ENCODE peak calls at places on chromosomes 6 and 20, in ten cellular contexts. P is CD8-positive, alpha-beta T cell; U is cardiac fibroblast; X is AG04450; H is foreskin fibroblast; C is A673; F is upper lobe of right lung; J is endothelial cell; D is lower lobe of right lung; Q is HL-60. E is an unnamed sample.

GRCh38 chr20:39042279-39043150 is 80.4 kb downstream of the DHX35 start:
- DNase-seq in P (no peak), U (peak), X (no peak), H (no peak), C (no peak), F (no peak), J (no peak), D (no peak), Q (no peak), E (no peak)

GRCh38 chr6:71248306-71248705 is 40.3 kb upstream of the OGFRL1 start:
- DNase-seq in P (no peak), U (peak), X (peak), H (peak), C (peak), F (no peak), J (no peak), D (no peak), Q (peak), E (peak)

GRCh38 chr20:32628960-32629530 is 43.9 kb upstream of the NOL4L start:
- DNase-seq in P (no peak), U (no peak), X (no peak), H (no peak), C (no peak), F (no peak), J (no peak), D (no peak), Q (no peak), E (no peak)

GRCh38 chr6:157672726-157673412 is 150.2 kb upstream of the SNX9 start:
- DNase-seq in P (no peak), U (no peak), X (no peak), H (no peak), C (no peak), F (peak), J (no peak), D (no peak), Q (no peak), E (no peak)

GRCh38 chr6:3390698-3391097 is 66.2 kb downstream of the SLC22A23 start:
- DNase-seq in P (no peak), U (peak), X (no peak), H (peak), C (no peak), F (no peak), J (no peak), D (no peak), Q (no peak), E (no peak)

GRCh38 chr20:50296450-50297375 is 106.1 kb downstream of the CEBPB start:
- DNase-seq in P (no peak), U (peak), X (no peak), H (peak), C (no peak), F (no peak), J (no peak), D (no peak), Q (no peak), E (no peak)

GRCh38 chr6:6582111-6582510 is 6.4 kb upstream of the LY86 start:
- DNase-seq in P (no peak), U (no peak), X (no peak), H (no peak), C (no peak), F (no peak), J (no peak), D (no peak), Q (no peak), E (no peak)

GRCh38 chr6:71886184-71887005 is at the start of gene RIMS1:
- DNase-seq in P (no peak), U (peak), X (no peak), H (peak), C (peak), F (peak), J (peak), D (no peak), Q (no peak), E (peak)

GRCh38 chr6:169556758-169557505 is 144.9 kb downstream of the WDR27 start:
- DNase-seq in P (no peak), U (no peak), X (no peak), H (no peak), C (no peak), F (no peak), J (no peak), D (no peak), Q (no peak), E (no peak)

GRCh38 chr6:25014806-25015560 is 79.2 kb upstream of the RIPOR2 start:
- DNase-seq in P (no peak), U (peak), X (peak), H (peak), C (no peak), F (no peak), J (peak), D (no peak), Q (no peak), E (no peak)

GRCh38 chr20:13868331-13868730 is 83.5 kb downstream of the NDUFAF5 start:
- DNase-seq in P (no peak), U (peak), X (no peak), H (peak), C (peak), F (no peak), J (no peak), D (no peak), Q (peak), E (no peak)

GRCh38 chr6:112690497-112691202 is 343.5 kb downstream of the RFPL4B start:
- DNase-seq in P (no peak), U (peak), X (no peak), H (peak), C (peak), F (no peak), J (no peak), D (no peak), Q (no peak), E (no peak)

GRCh38 chr6:33410711-33411631 is at the start of gene PHF1:
- DNase-seq in P (peak), U (peak), X (peak), H (peak), C (peak), F (no peak), J (peak), D (peak), Q (no peak), E (peak)

GRCh38 chr20:20827992-20828597 is 115.7 kb upstream of the RALGAPA2 start:
- DNase-seq in P (no peak), U (no peak), X (no peak), H (no peak), C (no peak), F (no peak), J (no peak), D (no peak), Q (no peak), E (no peak)

GRCh38 chr6:14640631-14641030 is 523.1 kb downstream of the CD83 start:
- DNase-seq in P (no peak), U (no peak), X (no peak), H (no peak), C (no peak), F (no peak), J (no peak), D (no peak), Q (no peak), E (no peak)

GRCh38 chr20:61445741-61446140 is 193.7 kb downstream of the CDH4 start:
- DNase-seq in P (no peak), U (no peak), X (no peak), H (no peak), C (no peak), F (no peak), J (no peak), D (no peak), Q (no peak), E (no peak)

GRCh38 chr20:36270744-36271638 is 34.7 kb downstream of the AAR2 start:
- DNase-seq in P (no peak), U (no peak), X (no peak), H (no peak), C (no peak), F (no peak), J (peak), D (no peak), Q (no peak), E (no peak)

GRCh38 chr6:29814379-29815117 is 13.1 kb upstream of the HLA-G start:
- DNase-seq in P (no peak), U (no peak), X (no peak), H (no peak), C (no peak), F (no peak), J (no peak), D (no peak), Q (no peak), E (no peak)

GRCh38 chr20:24958506-24959385 is 9.7 kb downstream of the CST7 start:
- DNase-seq in P (no peak), U (no peak), X (no peak), H (no peak), C (no peak), F (no peak), J (no peak), D (peak), Q (no peak), E (no peak)

GRCh38 chr20:17611540-17612286 is 41.8 kb downstream of the DSTN start:
- DNase-seq in P (no peak), U (no peak), X (no peak), H (peak), C (no peak), F (peak), J (no peak), D (peak), Q (no peak), E (no peak)
- TF ChIP-seq CTCF in P (peak), U (peak), X (peak), H (peak), C (no peak), F (peak), J (peak), D (no peak), Q (no peak), E (peak)

DNA sequence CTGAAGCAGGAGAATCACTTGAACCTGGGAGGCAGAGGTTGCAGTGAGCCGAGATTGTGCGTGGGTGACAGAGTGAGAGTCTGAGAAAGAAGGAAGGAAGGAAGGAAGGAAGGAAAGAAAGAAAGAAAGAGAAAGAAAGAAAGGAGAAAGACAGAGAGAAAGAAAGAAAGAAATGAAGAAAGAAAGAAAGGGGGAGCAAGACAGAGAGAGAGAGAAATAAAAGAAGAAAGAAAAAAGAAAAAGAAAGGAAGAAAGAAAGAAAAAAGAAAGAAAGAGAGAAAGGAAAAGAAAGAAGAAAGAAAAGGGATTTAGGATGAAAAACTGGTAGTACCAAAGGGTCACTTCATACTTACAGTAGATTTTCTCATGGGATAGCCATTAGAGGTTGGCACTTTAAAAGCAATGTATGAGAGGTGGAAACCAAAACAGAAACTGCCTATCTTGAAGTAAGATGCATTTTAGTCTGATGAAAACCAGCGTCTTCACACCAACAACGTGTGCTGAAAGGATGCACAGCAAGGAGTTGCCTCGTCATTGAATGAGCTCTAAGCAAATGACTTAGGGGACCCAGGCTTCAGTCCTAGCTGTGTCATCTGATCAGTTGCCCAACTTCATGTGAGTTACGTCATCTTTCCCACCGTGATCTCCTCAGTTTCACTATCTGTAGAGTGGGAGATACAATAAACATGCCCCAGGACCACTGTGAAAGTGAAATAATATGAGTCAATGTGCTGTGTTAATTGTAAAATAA is 133.9 kb upstream of the NEDD9 start:
- DNase-seq in P (peak), U (no peak), X (no peak), H (no peak), C (no peak), F (no peak), J (no peak), D (no peak), Q (peak), E (no peak)
- TF ChIP-seq CTCF in P (no peak), U (no peak), X (no peak), H (no peak), C (no peak), F (no peak), J (no peak), D (no peak), Q (no peak), E (no peak)

DNA sequence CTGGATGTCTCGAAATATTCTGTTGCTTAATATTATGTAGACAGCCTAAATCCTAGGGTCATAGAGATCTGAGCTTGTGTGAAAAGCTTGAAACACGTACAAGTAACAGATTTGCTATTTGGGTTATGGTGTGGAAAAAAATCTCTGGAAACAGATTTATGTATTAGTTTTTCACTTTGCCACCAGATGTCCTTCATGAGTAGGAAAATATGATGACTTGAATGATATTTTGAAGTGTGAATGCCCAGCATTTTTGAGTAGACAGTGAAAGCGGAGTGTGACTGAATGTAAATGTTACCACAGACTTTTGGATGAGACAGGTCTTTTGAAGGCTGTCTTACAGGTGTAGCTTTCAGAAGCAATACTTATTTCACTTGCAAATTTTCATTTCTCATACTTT is 4.2 kb upstream of the BMP6 start:
- DNase-seq in P (no peak), U (peak), X (no peak), H (peak), C (peak), F (no peak), J (no peak), D (no peak), Q (no peak), E (no peak)
- TF ChIP-seq CTCF in P (no peak), U (peak), X (peak), H (peak), C (peak), F (peak), J (peak), D (peak), Q (no peak), E (peak)

GRCh38 chr6:155493026-155493693 is 37.5 kb upstream of the NOX3 start:
- DNase-seq in P (no peak), U (no peak), X (no peak), H (no peak), C (no peak), F (no peak), J (no peak), D (no peak), Q (no peak), E (no peak)

GRCh38 chr6:155493694-155494143 is 38.1 kb upstream of the NOX3 start:
- DNase-seq in P (no peak), U (peak), X (peak), H (peak), C (peak), F (no peak), J (no peak), D (no peak), Q (peak), E (no peak)

GRCh38 chr6:155497273-155497672 is 41.6 kb upstream of the NOX3 start:
- DNase-seq in P (no peak), U (no peak), X (no peak), H (no peak), C (no peak), F (no peak), J (no peak), D (no peak), Q (no peak), E (no peak)

GRCh38 chr6:155492061-155492735 is 36.6 kb upstream of the NOX3 start:
- DNase-seq in P (no peak), U (no peak), X (no peak), H (no peak), C (no peak), F (no peak), J (no peak), D (no peak), Q (no peak), E (no peak)

DNA sequence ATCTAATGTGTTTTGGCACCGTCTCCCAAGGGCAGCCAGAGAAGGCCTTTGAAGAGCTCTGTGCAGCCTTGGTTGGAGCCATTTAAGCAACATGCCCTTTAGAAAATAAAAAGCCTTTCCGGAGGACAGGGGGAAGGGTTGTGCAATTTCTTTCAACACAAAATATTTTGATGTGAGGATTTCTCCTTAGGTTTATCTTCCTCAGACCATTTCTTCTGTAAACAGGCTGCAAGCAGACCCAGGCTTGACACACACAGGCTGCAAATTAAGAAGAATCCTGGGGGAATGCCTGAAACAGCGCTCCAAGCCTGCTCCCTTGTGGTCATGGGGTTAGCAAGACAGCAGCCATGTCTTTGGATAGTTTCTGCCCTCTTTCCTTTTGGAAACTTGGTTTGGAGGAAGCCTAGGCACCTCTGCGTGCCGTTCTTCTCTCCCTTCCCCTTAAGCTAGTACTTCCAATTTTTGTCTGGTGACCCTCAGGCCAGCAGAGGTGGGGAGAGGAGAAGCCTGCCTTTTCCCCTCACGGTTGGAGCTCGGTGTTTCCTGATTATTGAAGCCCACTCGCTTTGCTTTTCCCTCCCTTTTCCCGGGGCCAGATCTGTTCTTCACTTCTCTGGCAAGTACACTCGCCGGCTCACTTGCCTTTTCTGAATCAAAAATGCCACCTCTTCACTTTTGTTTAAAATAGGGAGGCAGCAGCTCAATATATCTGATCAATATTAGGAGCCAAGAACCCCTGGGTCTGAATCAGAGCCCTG is 39.6 kb upstream of the NOX3 start:
- DNase-seq in P (no peak), U (peak), X (peak), H (peak), C (peak), F (no peak), J (peak), D (no peak), Q (peak), E (no peak)
- TF ChIP-seq CTCF in P (no peak), U (peak), X (peak), H (peak), C (peak), F (peak), J (no peak), D (peak), Q (no peak), E (no peak)

GRCh38 chr20:47359533-47360206 is 3.2 kb upstream of the ZMYND8 start:
- DNase-seq in P (no peak), U (no peak), X (no peak), H (no peak), C (no peak), F (no peak), J (no peak), D (no peak), Q (no peak), E (no peak)
- TF ChIP-seq CTCF in P (no peak), U (no peak), X (no peak), H (no peak), C (no peak), F (no peak), J (no peak), D (no peak), Q (no peak), E (no peak)

GRCh38 chr20:15699431-15700146 is 873.7 kb downstream of the KIF16B start:
- DNase-seq in P (no peak), U (no peak), X (no peak), H (no peak), C (no peak), F (no peak), J (no peak), D (no peak), Q (no peak), E (no peak)
- TF ChIP-seq CTCF in P (no peak), U (no peak), X (no peak), H (no peak), C (no peak), F (no peak), J (no peak), D (no peak), Q (no peak), E (peak)